ENCODE peak calls at places on chromosome 5, in eight cellular contexts. One of them, this sample, is unnamed.

GRCh38 chr5:114310666-114311065 is 51.2 kb upstream of the KCNN2 start:
- DNase-seq in epithelial cell of esophagus: no peak
- DNase-seq in GM06990: no peak
- DNase-seq in foreskin fibroblast: no peak
- DNase-seq in tibial nerve: no peak
- DNase-seq in breast epithelium: no peak
- DNase-seq in body of pancreas: no peak
- DNase-seq in lower leg skin: no peak
- DNase-seq in this sample: no peak

GRCh38 chr5:54289769-54290168 is 20.6 kb downstream of the ARL15 start:
- DNase-seq in epithelial cell of esophagus: no peak
- DNase-seq in GM06990: no peak
- DNase-seq in foreskin fibroblast: no peak
- DNase-seq in tibial nerve: no peak
- DNase-seq in breast epithelium: no peak
- DNase-seq in body of pancreas: no peak
- DNase-seq in lower leg skin: no peak
- DNase-seq in this sample: no peak

GRCh38 chr5:36878421-36879088 is 2.0 kb downstream of the NIPBL start:
- DNase-seq in epithelial cell of esophagus: peak
- DNase-seq in GM06990: no peak
- DNase-seq in foreskin fibroblast: peak
- DNase-seq in tibial nerve: no peak
- DNase-seq in breast epithelium: no peak
- DNase-seq in body of pancreas: peak
- DNase-seq in lower leg skin: peak
- DNase-seq in this sample: no peak

GRCh38 chr5:105392710-105393149 is 1830.1 kb upstream of the NUDT12 start:
- DNase-seq in epithelial cell of esophagus: no peak
- DNase-seq in GM06990: no peak
- DNase-seq in foreskin fibroblast: no peak
- DNase-seq in tibial nerve: no peak
- DNase-seq in breast epithelium: no peak
- DNase-seq in body of pancreas: no peak
- DNase-seq in lower leg skin: no peak
- DNase-seq in this sample: no peak

GRCh38 chr5:75243100-75243499 is 6.4 kb upstream of the ANKRD31 start:
- DNase-seq in epithelial cell of esophagus: peak
- DNase-seq in GM06990: no peak
- DNase-seq in foreskin fibroblast: no peak
- DNase-seq in tibial nerve: no peak
- DNase-seq in breast epithelium: no peak
- DNase-seq in body of pancreas: no peak
- DNase-seq in lower leg skin: no peak
- DNase-seq in this sample: no peak

GRCh38 chr5:17234384-17234783 is 17.0 kb downstream of the BASP1 start:
- DNase-seq in epithelial cell of esophagus: no peak
- DNase-seq in GM06990: no peak
- DNase-seq in foreskin fibroblast: no peak
- DNase-seq in tibial nerve: no peak
- DNase-seq in breast epithelium: no peak
- DNase-seq in body of pancreas: no peak
- DNase-seq in lower leg skin: no peak
- DNase-seq in this sample: no peak

GRCh38 chr5:118984602-118985001 is 3.7 kb downstream of the DTWD2 start:
- DNase-seq in epithelial cell of esophagus: peak
- DNase-seq in GM06990: no peak
- DNase-seq in foreskin fibroblast: peak
- DNase-seq in tibial nerve: no peak
- DNase-seq in breast epithelium: no peak
- DNase-seq in body of pancreas: no peak
- DNase-seq in lower leg skin: no peak
- DNase-seq in this sample: no peak

GRCh38 chr5:104016650-104017049 is 454.1 kb upstream of the NUDT12 start:
- DNase-seq in epithelial cell of esophagus: peak
- DNase-seq in GM06990: no peak
- DNase-seq in foreskin fibroblast: peak
- DNase-seq in tibial nerve: no peak
- DNase-seq in breast epithelium: no peak
- DNase-seq in body of pancreas: no peak
- DNase-seq in lower leg skin: no peak
- DNase-seq in this sample: no peak

GRCh38 chr5:95713960-95714710 is 17.0 kb upstream of the RHOBTB3 start:
- DNase-seq in epithelial cell of esophagus: no peak
- DNase-seq in GM06990: no peak
- DNase-seq in foreskin fibroblast: no peak
- DNase-seq in tibial nerve: no peak
- DNase-seq in breast epithelium: no peak
- DNase-seq in body of pancreas: no peak
- DNase-seq in lower leg skin: no peak
- DNase-seq in this sample: no peak

GRCh38 chr5:11903121-11903613 is 1.1 kb downstream of the CTNND2 start:
- DNase-seq in epithelial cell of esophagus: peak
- DNase-seq in GM06990: peak
- DNase-seq in foreskin fibroblast: peak
- DNase-seq in tibial nerve: no peak
- DNase-seq in breast epithelium: no peak
- DNase-seq in body of pancreas: peak
- DNase-seq in lower leg skin: no peak
- DNase-seq in this sample: no peak

GRCh38 chr5:116225318-116225717 is 140.5 kb downstream of the COMMD10 start:
- DNase-seq in epithelial cell of esophagus: no peak
- DNase-seq in GM06990: peak
- DNase-seq in foreskin fibroblast: no peak
- DNase-seq in tibial nerve: no peak
- DNase-seq in breast epithelium: no peak
- DNase-seq in body of pancreas: no peak
- DNase-seq in lower leg skin: no peak
- DNase-seq in this sample: no peak

GRCh38 chr5:40615586-40616193 is 64.0 kb upstream of the PTGER4 start:
- DNase-seq in epithelial cell of esophagus: peak
- DNase-seq in GM06990: peak
- DNase-seq in foreskin fibroblast: no peak
- DNase-seq in tibial nerve: no peak
- DNase-seq in breast epithelium: no peak
- DNase-seq in body of pancreas: no peak
- DNase-seq in lower leg skin: no peak
- DNase-seq in this sample: no peak

GRCh38 chr5:67827521-67827920 is 388.0 kb upstream of the PIK3R1 start:
- DNase-seq in epithelial cell of esophagus: no peak
- DNase-seq in GM06990: no peak
- DNase-seq in foreskin fibroblast: peak
- DNase-seq in tibial nerve: no peak
- DNase-seq in breast epithelium: no peak
- DNase-seq in body of pancreas: no peak
- DNase-seq in lower leg skin: no peak
- DNase-seq in this sample: no peak

GRCh38 chr5:101260857-101261256 is 357.8 kb upstream of the ST8SIA4 start:
- DNase-seq in epithelial cell of esophagus: no peak
- DNase-seq in GM06990: no peak
- DNase-seq in foreskin fibroblast: no peak
- DNase-seq in tibial nerve: no peak
- DNase-seq in breast epithelium: no peak
- DNase-seq in body of pancreas: no peak
- DNase-seq in lower leg skin: no peak
- DNase-seq in this sample: no peak

GRCh38 chr5:132473608-132474007 is 17.0 kb downstream of the IRF1 start:
- DNase-seq in epithelial cell of esophagus: no peak
- DNase-seq in GM06990: no peak
- DNase-seq in foreskin fibroblast: no peak
- DNase-seq in tibial nerve: no peak
- DNase-seq in breast epithelium: no peak
- DNase-seq in body of pancreas: no peak
- DNase-seq in lower leg skin: no peak
- DNase-seq in this sample: no peak

GRCh38 chr5:180136661-180137381 is 65.3 kb upstream of the RNF130 start:
- DNase-seq in epithelial cell of esophagus: no peak
- DNase-seq in GM06990: no peak
- DNase-seq in foreskin fibroblast: no peak
- DNase-seq in tibial nerve: no peak
- DNase-seq in breast epithelium: no peak
- DNase-seq in body of pancreas: no peak
- DNase-seq in lower leg skin: no peak
- DNase-seq in this sample: peak

GRCh38 chr5:127934791-127935256 is 148.7 kb upstream of the SLC12A2 start:
- DNase-seq in epithelial cell of esophagus: peak
- DNase-seq in GM06990: no peak
- DNase-seq in foreskin fibroblast: peak
- DNase-seq in tibial nerve: no peak
- DNase-seq in breast epithelium: no peak
- DNase-seq in body of pancreas: peak
- DNase-seq in lower leg skin: no peak
- DNase-seq in this sample: no peak

GRCh38 chr5:151708126-151708525 is 21.4 kb upstream of the SPARC start:
- DNase-seq in epithelial cell of esophagus: no peak
- DNase-seq in GM06990: no peak
- DNase-seq in foreskin fibroblast: peak
- DNase-seq in tibial nerve: no peak
- DNase-seq in breast epithelium: no peak
- DNase-seq in body of pancreas: no peak
- DNase-seq in lower leg skin: no peak
- DNase-seq in this sample: no peak

GRCh38 chr5:74289238-74289637 is 351.3 kb downstream of the ENC1 start:
- DNase-seq in epithelial cell of esophagus: peak
- DNase-seq in GM06990: no peak
- DNase-seq in foreskin fibroblast: no peak
- DNase-seq in tibial nerve: no peak
- DNase-seq in breast epithelium: no peak
- DNase-seq in body of pancreas: no peak
- DNase-seq in lower leg skin: no peak
- DNase-seq in this sample: no peak

GRCh38 chr5:6583049-6583880 is 49.6 kb downstream of the NSUN2 start:
- DNase-seq in epithelial cell of esophagus: peak
- DNase-seq in GM06990: peak
- DNase-seq in foreskin fibroblast: peak
- DNase-seq in tibial nerve: no peak
- DNase-seq in breast epithelium: no peak
- DNase-seq in body of pancreas: peak
- DNase-seq in lower leg skin: no peak
- DNase-seq in this sample: no peak
- TF ChIP-seq CTCF in epithelial cell of esophagus: peak
- TF ChIP-seq CTCF in GM06990: no peak
- TF ChIP-seq CTCF in foreskin fibroblast: peak
- TF ChIP-seq CTCF in tibial nerve: peak
- TF ChIP-seq CTCF in breast epithelium: no peak
- TF ChIP-seq CTCF in body of pancreas: peak
- TF ChIP-seq CTCF in lower leg skin: no peak
- TF ChIP-seq CTCF in this sample: peak

GRCh38 chr5:43065384-43066230 is 25.5 kb upstream of the ANXA2R start:
- DNase-seq in epithelial cell of esophagus: peak
- DNase-seq in GM06990: peak
- DNase-seq in foreskin fibroblast: peak
- DNase-seq in tibial nerve: no peak
- DNase-seq in breast epithelium: peak
- DNase-seq in body of pancreas: peak
- DNase-seq in lower leg skin: peak
- DNase-seq in this sample: peak
- TF ChIP-seq CTCF in epithelial cell of esophagus: no peak
- TF ChIP-seq CTCF in GM06990: no peak
- TF ChIP-seq CTCF in foreskin fibroblast: no peak
- TF ChIP-seq CTCF in tibial nerve: no peak
- TF ChIP-seq CTCF in breast epithelium: no peak
- TF ChIP-seq CTCF in body of pancreas: no peak
- TF ChIP-seq CTCF in lower leg skin: no peak
- TF ChIP-seq CTCF in this sample: no peak

GRCh38 chr5:150653145-150653761 is 7.8 kb upstream of the MYOZ3 start:
- DNase-seq in epithelial cell of esophagus: no peak
- DNase-seq in GM06990: no peak
- DNase-seq in foreskin fibroblast: peak
- DNase-seq in tibial nerve: no peak
- DNase-seq in breast epithelium: no peak
- DNase-seq in body of pancreas: no peak
- DNase-seq in lower leg skin: no peak
- DNase-seq in this sample: no peak
- TF ChIP-seq CTCF in epithelial cell of esophagus: peak
- TF ChIP-seq CTCF in GM06990: no peak
- TF ChIP-seq CTCF in foreskin fibroblast: peak
- TF ChIP-seq CTCF in tibial nerve: no peak
- TF ChIP-seq CTCF in breast epithelium: no peak
- TF ChIP-seq CTCF in body of pancreas: no peak
- TF ChIP-seq CTCF in lower leg skin: no peak
- TF ChIP-seq CTCF in this sample: peak

DNA sequence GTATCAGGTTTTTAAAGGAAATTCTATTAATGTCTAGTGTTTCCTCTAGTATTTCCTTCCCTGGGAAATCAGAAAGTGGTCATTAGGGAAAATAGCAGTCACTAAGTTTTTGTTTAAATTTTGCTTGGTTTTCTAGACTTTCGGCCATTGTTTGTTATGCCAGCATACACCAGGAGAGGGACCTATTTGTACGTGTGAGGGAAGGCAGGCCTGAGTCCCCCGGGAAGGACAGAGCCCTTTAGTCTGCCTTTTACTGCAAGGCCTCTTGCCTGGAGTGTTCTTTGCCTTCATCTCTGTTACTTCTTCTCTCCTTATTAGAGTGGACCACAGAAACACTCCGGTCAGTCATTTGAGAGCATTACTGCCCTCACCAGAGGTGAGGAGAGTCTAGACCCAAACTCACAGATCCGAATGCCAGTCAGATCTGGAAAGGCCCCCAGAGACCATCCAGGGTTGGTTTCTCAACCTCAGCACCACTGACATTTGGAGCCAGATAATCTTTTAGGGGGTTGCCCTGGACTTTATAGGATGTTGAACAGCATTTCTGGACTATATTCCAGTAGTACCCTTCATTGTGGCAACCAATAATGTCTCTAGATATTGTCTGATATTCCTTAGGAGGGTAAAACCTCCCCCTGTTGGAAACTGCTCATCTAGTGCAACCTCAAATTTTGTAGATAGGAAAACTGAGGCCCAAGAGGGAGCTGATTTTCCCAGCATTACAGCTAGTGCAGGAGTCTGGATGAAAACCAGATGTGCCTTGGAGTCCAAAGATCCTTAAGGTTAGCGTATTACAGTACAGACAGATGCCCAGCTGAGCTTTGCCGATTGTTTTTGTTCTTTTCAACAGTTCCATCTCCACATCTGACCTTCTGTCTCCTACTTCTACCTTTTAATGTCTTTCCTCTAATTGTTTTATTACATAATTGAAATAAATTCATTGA is 93.0 kb upstream of the NIPAL4 start:
- DNase-seq in epithelial cell of esophagus: peak
- DNase-seq in GM06990: no peak
- DNase-seq in foreskin fibroblast: peak
- DNase-seq in tibial nerve: peak
- DNase-seq in breast epithelium: no peak
- DNase-seq in body of pancreas: no peak
- DNase-seq in lower leg skin: no peak
- DNase-seq in this sample: peak
- TF ChIP-seq CTCF in epithelial cell of esophagus: peak
- TF ChIP-seq CTCF in GM06990: no peak
- TF ChIP-seq CTCF in foreskin fibroblast: peak
- TF ChIP-seq CTCF in tibial nerve: peak
- TF ChIP-seq CTCF in breast epithelium: no peak
- TF ChIP-seq CTCF in body of pancreas: no peak
- TF ChIP-seq CTCF in lower leg skin: no peak
- TF ChIP-seq CTCF in this sample: peak

This sample was measured in osteocyte.